ENCODE peak calls at places on chromosomes 16 and 17, in ten cellular contexts. P is pancreas, D is left ventricle myocardium inferior, R is brain microvascular endothelial cell, Y is tibial artery, S is transverse colon, T is GM23248, K is psoas muscle, C is right lobe of liver, E is endothelial cell of umbilical vein. A is an unnamed sample. For H3K27me3, the result is how much of the 10 kb centered on the place peaks cover.

GRCh38 chr16:71448274-71448866 is 6.5 kb upstream of the TLE7 start:
- DNase-seq in Y (no peak), P (no peak), K (no peak), S (no peak), E (no peak), C (no peak), T (no peak), D (no peak), R (no peak), A (no peak)

GRCh38 chr17:7204335-7204734 is 15.3 kb downstream of the DLG4 start:
- DNase-seq in R (no peak), S (no peak), E (no peak), T (no peak), P (no peak), K (no peak), C (no peak), Y (no peak), D (no peak), A (no peak)

GRCh38 chr17:72346306-72346705 is 225.5 kb downstream of the SOX9 start:
- DNase-seq in S (no peak), R (no peak), Y (no peak), D (no peak), P (no peak), T (no peak), K (no peak), C (no peak), E (no peak), A (no peak)

GRCh38 chr17:1413281-1413791 is 13.3 kb upstream of the YWHAE start:
- DNase-seq in C (peak), E (peak), Y (peak), R (peak), S (peak), D (peak), K (peak), T (peak), P (peak), A (no peak)

GRCh38 chr16:29745126-29745852 is 501 bp downstream of the C16orf54 start:
- DNase-seq in D (peak), R (no peak), P (no peak), Y (no peak), K (no peak), S (peak), E (no peak), C (peak), T (no peak), A (no peak)

GRCh38 chr17:64095144-64095882 is 34.6 kb downstream of the ERN1 start:
- DNase-seq in K (no peak), E (no peak), Y (no peak), S (no peak), R (no peak), T (no peak), C (no peak), P (peak), D (no peak), A (no peak)

GRCh38 chr17:50977487-50978159 is 111.5 kb upstream of the TOB1 start:
- DNase-seq in C (no peak), T (no peak), K (no peak), Y (no peak), P (no peak), R (no peak), D (no peak), E (no peak), S (no peak), A (peak)

GRCh38 chr17:40374965-40375498 is 10.5 kb upstream of the GJD3 start:
- DNase-seq in T (no peak), C (no peak), P (no peak), S (no peak), R (no peak), Y (no peak), E (no peak), D (no peak), K (no peak), A (no peak)

GRCh38 chr16:13441675-13442074 is 478.3 kb upstream of the ERCC4 start:
- DNase-seq in E (no peak), Y (no peak), D (no peak), K (no peak), P (no peak), C (no peak), T (no peak), R (no peak), S (no peak), A (no peak)

GRCh38 chr17:62965149-62965648 is 836 bp upstream of the TANC2 start:
- DNase-seq in D (no peak), P (no peak), Y (no peak), T (no peak), C (no peak), R (no peak), E (no peak), K (no peak), S (no peak), A (no peak)

GRCh38 chr17:81097134-81097942 is 62.4 kb downstream of the BAIAP2 start:
- DNase-seq in Y (peak), P (peak), E (peak), T (peak), R (peak), S (peak), K (peak), C (peak), D (peak), A (no peak)

DNA sequence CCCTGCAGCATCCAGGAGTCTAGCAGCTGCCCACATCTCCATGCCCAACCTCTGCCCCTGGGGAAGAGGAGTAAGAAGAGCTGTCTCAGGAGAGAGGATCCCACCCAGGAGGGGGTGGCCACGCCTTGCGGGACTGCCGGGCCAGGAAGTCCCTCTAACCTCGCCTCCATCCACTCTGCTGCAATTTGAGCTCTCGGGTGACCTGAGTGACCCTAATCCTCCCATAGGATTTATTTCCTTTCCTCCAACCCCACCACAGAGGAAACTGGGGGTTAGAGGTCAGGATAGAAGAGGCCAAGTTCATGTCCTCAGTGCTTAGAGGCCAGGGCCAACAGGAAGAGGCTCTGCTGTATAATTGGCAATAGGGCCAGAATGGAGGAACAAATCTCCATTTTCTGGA is 22.6 kb upstream of the NGFR start:
- DNase-seq in T (no peak), C (no peak), R (no peak), S (no peak), P (no peak), D (no peak), E (no peak), Y (no peak), K (no peak), A (no peak)
- H3K27me3 ChIP-seq in T (under half), C (under half), R (half or more), S (half or more), P (under half), D (half or more), E (under half), Y (under half), K (under half), A (under half)

GRCh38 chr16:1020591-1020990 is 39.0 kb downstream of the SOX8 start:
- DNase-seq in Y (no peak), K (no peak), P (no peak), R (no peak), E (no peak), C (no peak), T (no peak), S (no peak), D (no peak), A (no peak)
- H3K27me3 ChIP-seq in Y (under half), K (under half), P (under half), R (under half), E (under half), C (under half), T (under half), S (half or more), D (half or more), A (under half)

GRCh38 chr17:28507567-28508195 is 1.5 kb downstream of the FOXN1 start:
- DNase-seq in Y (no peak), T (peak), C (no peak), R (no peak), P (no peak), S (peak), E (no peak), K (no peak), D (no peak), A (no peak)

GRCh38 chr17:28505986-28506665 is at the start of gene FOXN1:
- DNase-seq in Y (no peak), K (no peak), E (no peak), R (no peak), C (no peak), T (no peak), P (no peak), S (no peak), D (no peak), A (no peak)

GRCh38 chr17:28508325-28508724 is 2.2 kb downstream of the FOXN1 start:
- DNase-seq in Y (no peak), P (no peak), R (no peak), T (no peak), S (no peak), D (no peak), K (no peak), E (no peak), C (no peak), A (no peak)

GRCh38 chr17:28509784-28510183 is 3.6 kb downstream of the FOXN1 start:
- DNase-seq in D (no peak), S (no peak), T (peak), E (no peak), P (no peak), Y (peak), K (no peak), R (no peak), C (no peak), A (no peak)

GRCh38 chr17:28506763-28507487 is 777 bp downstream of the FOXN1 start:
- DNase-seq in T (no peak), P (no peak), C (no peak), K (no peak), S (no peak), D (no peak), R (no peak), Y (no peak), E (no peak), A (no peak)
- H3K27me3 ChIP-seq in T (under half), P (under half), C (under half), K (under half), S (under half), D (half or more), R (under half), Y (under half), E (under half), A (under half)

DNA sequence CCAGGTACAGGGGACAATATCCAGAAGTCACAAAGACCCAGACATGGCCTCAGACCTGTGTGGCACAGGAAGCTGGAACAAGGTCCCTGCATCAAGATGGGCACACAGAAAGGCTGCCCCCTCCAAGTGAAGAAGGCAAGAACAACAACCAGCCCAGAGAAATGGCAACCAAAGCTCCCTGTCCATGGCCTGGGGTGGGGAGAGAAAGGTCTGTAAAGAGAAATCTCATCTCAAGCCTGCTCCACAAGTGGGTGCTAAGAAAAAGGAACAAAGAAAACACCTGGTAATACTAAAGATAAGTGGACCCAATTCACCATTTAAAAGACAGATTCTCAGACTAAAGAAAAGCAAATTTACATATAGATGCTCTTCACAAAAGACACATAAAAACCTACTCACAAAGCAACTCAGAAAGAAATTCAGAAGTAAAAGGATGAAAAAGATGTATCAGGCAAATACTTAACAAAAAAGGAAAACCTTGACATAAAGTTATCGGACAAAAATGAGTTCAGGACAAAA is 107.4 kb downstream of the PARN start:
- DNase-seq in R (no peak), Y (no peak), C (no peak), K (no peak), D (no peak), P (no peak), S (no peak), E (no peak), T (no peak), A (no peak)
- H3K27me3 ChIP-seq in R (under half), Y (under half), C (under half), K (under half), D (under half), P (under half), S (under half), E (under half), T (under half), A (under half)

DNA sequence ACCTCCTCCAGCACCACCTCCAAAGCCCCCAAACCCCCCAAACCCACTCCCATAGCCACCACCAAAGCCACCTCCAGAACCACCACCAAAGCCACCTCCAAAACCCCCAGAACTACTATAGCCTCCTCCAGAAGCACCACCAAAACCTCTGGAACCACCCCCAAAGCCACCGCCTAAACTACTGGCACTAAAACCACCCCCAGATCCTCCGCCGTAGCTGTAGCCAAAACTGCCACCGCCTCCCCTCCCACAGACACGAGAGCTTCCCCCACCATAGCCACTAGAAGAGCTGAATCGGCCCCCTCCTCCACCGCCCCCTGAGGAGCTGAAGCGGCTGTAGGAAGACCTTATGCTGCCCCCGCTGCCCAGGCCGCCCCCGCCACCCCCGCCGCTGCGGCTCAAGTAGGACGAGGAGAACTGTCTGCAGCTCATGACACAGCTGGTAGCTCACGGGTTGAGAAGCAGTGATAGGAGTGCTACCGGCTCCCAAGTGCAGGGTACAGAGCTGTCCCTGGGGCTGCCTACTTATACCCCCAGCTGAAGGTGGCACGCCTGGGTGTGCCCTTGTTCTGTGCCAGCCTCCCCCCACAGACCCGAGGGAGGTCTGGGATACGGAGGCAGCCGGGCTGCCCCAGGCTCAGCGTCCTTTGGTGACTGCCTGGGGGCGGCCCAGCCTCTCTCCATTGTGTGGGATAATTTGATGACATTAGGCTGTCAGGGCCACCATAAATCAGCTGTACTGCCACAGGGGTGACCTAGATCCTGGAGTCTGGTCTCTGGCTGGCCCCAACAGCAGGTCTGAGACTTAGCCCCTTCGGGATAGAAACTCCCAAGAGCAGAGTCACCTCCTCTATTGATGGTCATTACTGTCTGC is at the start of gene KRT9:
- DNase-seq in S (no peak), T (no peak), C (no peak), E (no peak), R (no peak), Y (no peak), K (no peak), D (no peak), P (no peak), A (no peak)
- H3K27me3 ChIP-seq in S (under half), T (half or more), C (under half), E (under half), R (under half), Y (under half), K (under half), D (half or more), P (under half), A (under half)

DNA sequence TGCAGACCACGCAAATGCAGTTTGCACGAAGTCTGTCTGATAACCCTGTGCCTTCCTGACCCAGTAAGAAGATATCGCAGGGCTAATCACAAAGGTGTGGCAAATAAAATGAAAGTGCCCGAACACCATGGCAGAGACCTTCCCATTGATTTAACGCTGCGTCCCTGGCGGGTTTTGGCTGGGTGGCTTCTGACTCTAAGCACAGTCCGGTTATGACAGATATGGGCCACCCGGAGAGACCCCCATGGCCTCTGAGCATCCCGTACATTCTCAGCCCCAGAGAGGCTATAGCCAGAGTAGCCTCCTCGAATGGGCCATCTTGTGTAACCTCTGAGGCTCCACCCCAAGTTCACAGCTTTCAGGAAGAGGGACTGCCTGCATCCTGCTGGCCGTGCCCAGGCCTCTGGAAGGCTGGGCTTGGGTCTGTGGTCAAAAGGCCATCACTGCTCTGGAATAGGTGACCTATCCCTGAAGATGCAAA is 5.5 kb downstream of the FOXC2 start:
- DNase-seq in R (no peak), S (no peak), K (no peak), T (no peak), Y (no peak), P (no peak), D (no peak), C (no peak), E (peak), A (no peak)
- H3K27me3 ChIP-seq in R (under half), S (half or more), K (under half), T (under half), Y (under half), P (under half), D (half or more), C (under half), E (under half), A (under half)

A was measured in Caco-2.